ENCODE peak calls at places on chromosomes 16 and 17, in eight cellular contexts. One of them, this sample, is unnamed.

GRCh38 chr17:51046527-51047384 is 73.9 kb downstream of the SPAG9 start:
- DNase-seq in psoas muscle: peak; percentile 38
- DNase-seq in AG04450: peak; percentile 44
- DNase-seq in adrenal gland: peak; percentile 87
- DNase-seq in cardiac muscle cell: peak; percentile 92
- DNase-seq in thoracic aorta: no peak
- DNase-seq in body of pancreas: peak; percentile 76
- DNase-seq in tibial artery: peak; percentile 31
- DNase-seq in this sample: peak; percentile 76

GRCh38 chr17:19457830-19458271 is 46.8 kb downstream of the RNF112 start:
- DNase-seq in psoas muscle: no peak
- DNase-seq in cardiac muscle cell: no peak
- DNase-seq in tibial artery: no peak
- DNase-seq in body of pancreas: no peak
- DNase-seq in adrenal gland: no peak
- DNase-seq in AG04450: no peak
- DNase-seq in thoracic aorta: no peak
- DNase-seq in this sample: no peak

GRCh38 chr17:74851612-74852236 is 8.0 kb downstream of the GRIN2C start:
- DNase-seq in cardiac muscle cell: no peak
- DNase-seq in psoas muscle: no peak
- DNase-seq in tibial artery: no peak
- DNase-seq in thoracic aorta: no peak
- DNase-seq in body of pancreas: no peak
- DNase-seq in adrenal gland: no peak
- DNase-seq in AG04450: no peak
- DNase-seq in this sample: no peak

GRCh38 chr17:40910441-40910841 is 25.4 kb upstream of the KRT20 start:
- DNase-seq in tibial artery: no peak
- DNase-seq in adrenal gland: no peak
- DNase-seq in AG04450: no peak
- DNase-seq in psoas muscle: no peak
- DNase-seq in cardiac muscle cell: no peak
- DNase-seq in body of pancreas: no peak
- DNase-seq in thoracic aorta: no peak
- DNase-seq in this sample: no peak

GRCh38 chr17:3892095-3892998 is 506 bp downstream of the CAMKK1 start:
- DNase-seq in body of pancreas: peak; percentile 83
- DNase-seq in AG04450: no peak
- DNase-seq in cardiac muscle cell: peak; percentile 66
- DNase-seq in tibial artery: peak; percentile 93
- DNase-seq in adrenal gland: peak; percentile 95
- DNase-seq in psoas muscle: peak; percentile 84
- DNase-seq in thoracic aorta: peak; percentile 59
- DNase-seq in this sample: peak; percentile 80

GRCh38 chr17:30391534-30391933 is 12.8 kb downstream of the CPD start:
- DNase-seq in thoracic aorta: no peak
- DNase-seq in adrenal gland: no peak
- DNase-seq in AG04450: no peak
- DNase-seq in body of pancreas: no peak
- DNase-seq in tibial artery: no peak
- DNase-seq in cardiac muscle cell: no peak
- DNase-seq in psoas muscle: no peak
- DNase-seq in this sample: no peak

GRCh38 chr17:76585649-76586593 is at the start of gene ST6GALNAC2:
- DNase-seq in thoracic aorta: no peak
- DNase-seq in AG04450: no peak
- DNase-seq in psoas muscle: peak; percentile 73
- DNase-seq in tibial artery: peak; percentile 41
- DNase-seq in body of pancreas: peak; percentile 78
- DNase-seq in cardiac muscle cell: peak; percentile 84
- DNase-seq in adrenal gland: peak; percentile 73
- DNase-seq in this sample: peak; percentile 69

GRCh38 chr17:45367216-45367615 is 50.4 kb upstream of the MAP3K14 start:
- DNase-seq in cardiac muscle cell: no peak
- DNase-seq in tibial artery: no peak
- DNase-seq in thoracic aorta: no peak
- DNase-seq in body of pancreas: no peak
- DNase-seq in AG04450: no peak
- DNase-seq in psoas muscle: no peak
- DNase-seq in adrenal gland: peak; percentile 5
- DNase-seq in this sample: no peak

GRCh38 chr17:29111816-29112499 is 68.2 kb downstream of the MYO18A start:
- DNase-seq in psoas muscle: peak; percentile 77
- DNase-seq in thoracic aorta: no peak
- DNase-seq in body of pancreas: peak; percentile 78
- DNase-seq in cardiac muscle cell: peak; percentile 72
- DNase-seq in tibial artery: peak; percentile 43
- DNase-seq in AG04450: no peak
- DNase-seq in adrenal gland: peak; percentile 67
- DNase-seq in this sample: peak; percentile 81

GRCh38 chr16:81190667-81191066 is 47.8 kb upstream of the BCO1 start:
- DNase-seq in psoas muscle: no peak
- DNase-seq in AG04450: peak; percentile 10
- DNase-seq in cardiac muscle cell: no peak
- DNase-seq in body of pancreas: no peak
- DNase-seq in adrenal gland: no peak
- DNase-seq in thoracic aorta: no peak
- DNase-seq in tibial artery: no peak
- DNase-seq in this sample: no peak

GRCh38 chr16:70685061-70685937 is 554 bp downstream of the MTSS2 start:
- DNase-seq in tibial artery: no peak
- DNase-seq in AG04450: no peak
- DNase-seq in body of pancreas: no peak
- DNase-seq in thoracic aorta: no peak
- DNase-seq in adrenal gland: no peak
- DNase-seq in cardiac muscle cell: peak; percentile 47
- DNase-seq in psoas muscle: peak; percentile 37
- DNase-seq in this sample: no peak

GRCh38 chr16:53207810-53208752 is 153.3 kb downstream of the CHD9 start:
- DNase-seq in adrenal gland: peak; percentile 71
- DNase-seq in AG04450: peak; percentile 46
- DNase-seq in thoracic aorta: no peak
- DNase-seq in psoas muscle: no peak
- DNase-seq in tibial artery: peak; percentile 38
- DNase-seq in body of pancreas: peak; percentile 60
- DNase-seq in cardiac muscle cell: peak; percentile 89
- DNase-seq in this sample: peak; percentile 64

GRCh38 chr16:54326266-54326662 is 39.7 kb upstream of the IRX3 start:
- DNase-seq in cardiac muscle cell: no peak
- DNase-seq in psoas muscle: no peak
- DNase-seq in body of pancreas: peak; percentile 3
- DNase-seq in thoracic aorta: no peak
- DNase-seq in tibial artery: peak; percentile 24
- DNase-seq in adrenal gland: no peak
- DNase-seq in AG04450: no peak
- DNase-seq in this sample: no peak

GRCh38 chr17:78400581-78401240 is 22.3 kb downstream of the PGS1 start:
- DNase-seq in AG04450: no peak
- DNase-seq in tibial artery: no peak
- DNase-seq in cardiac muscle cell: no peak
- DNase-seq in adrenal gland: no peak
- DNase-seq in body of pancreas: no peak
- DNase-seq in thoracic aorta: no peak
- DNase-seq in psoas muscle: no peak
- DNase-seq in this sample: no peak

GRCh38 chr17:49822829-49823228 is 25.0 kb downstream of the TAC4 start:
- DNase-seq in AG04450: peak; percentile 36
- DNase-seq in psoas muscle: peak; percentile 60
- DNase-seq in thoracic aorta: no peak
- DNase-seq in cardiac muscle cell: no peak
- DNase-seq in adrenal gland: no peak
- DNase-seq in tibial artery: peak; percentile 60
- DNase-seq in body of pancreas: no peak
- DNase-seq in this sample: peak; percentile 46

GRCh38 chr17:35438433-35438832 is 6.1 kb upstream of the SLFN12 start:
- DNase-seq in AG04450: no peak
- DNase-seq in psoas muscle: no peak
- DNase-seq in body of pancreas: no peak
- DNase-seq in cardiac muscle cell: no peak
- DNase-seq in adrenal gland: no peak
- DNase-seq in tibial artery: no peak
- DNase-seq in thoracic aorta: no peak
- DNase-seq in this sample: no peak

GRCh38 chr17:18229771-18230170 is 4.3 kb downstream of the LLGL1 start:
- DNase-seq in thoracic aorta: no peak
- DNase-seq in AG04450: no peak
- DNase-seq in body of pancreas: no peak
- DNase-seq in psoas muscle: no peak
- DNase-seq in cardiac muscle cell: no peak
- DNase-seq in adrenal gland: no peak
- DNase-seq in tibial artery: no peak
- DNase-seq in this sample: no peak

GRCh38 chr17:57357392-57357784 is 101.1 kb downstream of the MSI2 start:
- DNase-seq in tibial artery: no peak
- DNase-seq in thoracic aorta: no peak
- DNase-seq in body of pancreas: peak; percentile 90
- DNase-seq in AG04450: no peak
- DNase-seq in cardiac muscle cell: peak; percentile 27
- DNase-seq in psoas muscle: peak; percentile 51
- DNase-seq in adrenal gland: peak; percentile 94
- DNase-seq in this sample: peak; percentile 81

GRCh38 chr16:68790130-68790761 is 53.1 kb upstream of the TANGO6 start:
- DNase-seq in adrenal gland: no peak
- DNase-seq in psoas muscle: no peak
- DNase-seq in AG04450: no peak
- DNase-seq in cardiac muscle cell: no peak
- DNase-seq in thoracic aorta: no peak
- DNase-seq in body of pancreas: peak; percentile 68
- DNase-seq in tibial artery: no peak
- DNase-seq in this sample: no peak

GRCh38 chr17:30234954-30235353 is 543 bp downstream of the SLC6A4 start:
- DNase-seq in tibial artery: no peak
- DNase-seq in body of pancreas: no peak
- DNase-seq in cardiac muscle cell: peak; percentile 88
- DNase-seq in psoas muscle: no peak
- DNase-seq in thoracic aorta: no peak
- DNase-seq in AG04450: no peak
- DNase-seq in adrenal gland: no peak
- DNase-seq in this sample: no peak

GRCh38 chr17:34382586-34383224 is 19.7 kb upstream of the CCL1 start:
- DNase-seq in tibial artery: no peak
- DNase-seq in adrenal gland: no peak
- DNase-seq in thoracic aorta: no peak
- DNase-seq in AG04450: no peak
- DNase-seq in psoas muscle: no peak
- DNase-seq in body of pancreas: no peak
- DNase-seq in cardiac muscle cell: no peak
- DNase-seq in this sample: no peak

GRCh38 chr16:65537336-65537735 is 415.5 kb upstream of the CDH11 start:
- DNase-seq in psoas muscle: no peak
- DNase-seq in body of pancreas: no peak
- DNase-seq in cardiac muscle cell: no peak
- DNase-seq in thoracic aorta: no peak
- DNase-seq in tibial artery: no peak
- DNase-seq in AG04450: no peak
- DNase-seq in adrenal gland: no peak
- DNase-seq in this sample: no peak

GRCh38 chr17:40307001-40307690 is 1.8 kb upstream of the RARA start:
- DNase-seq in tibial artery: no peak
- DNase-seq in psoas muscle: no peak
- DNase-seq in adrenal gland: no peak
- DNase-seq in thoracic aorta: no peak
- DNase-seq in body of pancreas: no peak
- DNase-seq in AG04450: no peak
- DNase-seq in cardiac muscle cell: no peak
- DNase-seq in this sample: no peak

GRCh38 chr16:88784074-88784855 is 755 bp downstream of the PIEZO1 start:
- DNase-seq in adrenal gland: peak; percentile 69
- DNase-seq in cardiac muscle cell: peak; percentile 82
- DNase-seq in thoracic aorta: no peak
- DNase-seq in tibial artery: peak; percentile 82
- DNase-seq in AG04450: no peak
- DNase-seq in psoas muscle: peak; percentile 77
- DNase-seq in body of pancreas: peak; percentile 68
- DNase-seq in this sample: peak; percentile 79

GRCh38 chr16:77183137-77183536 is 7.9 kb upstream of the MON1B start:
- DNase-seq in cardiac muscle cell: no peak
- DNase-seq in adrenal gland: no peak
- DNase-seq in body of pancreas: no peak
- DNase-seq in thoracic aorta: no peak
- DNase-seq in psoas muscle: no peak
- DNase-seq in AG04450: no peak
- DNase-seq in tibial artery: no peak
- DNase-seq in this sample: no peak

DNA sequence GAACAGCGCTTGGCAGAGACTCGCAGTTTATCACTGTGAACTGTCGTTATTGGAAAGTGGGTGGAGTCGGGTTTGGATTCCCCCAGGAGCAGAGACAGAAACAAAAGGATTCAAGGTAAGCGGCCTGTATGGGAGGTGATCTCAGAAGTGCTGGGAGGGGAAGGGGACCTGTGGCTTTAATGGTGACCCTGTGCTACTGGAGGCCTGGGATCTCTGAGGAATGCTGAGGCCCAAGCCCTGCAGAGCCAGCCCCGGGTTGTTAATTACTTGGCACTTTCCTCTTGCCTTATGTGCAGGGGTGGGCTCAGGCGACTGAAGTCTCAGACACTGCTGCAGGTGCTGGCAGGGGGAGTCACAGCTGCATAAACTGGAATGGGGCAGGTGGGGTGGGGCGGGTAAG is 27.4 kb downstream of the IRF8 start:
- DNase-seq in tibial artery: no peak
- DNase-seq in AG04450: no peak
- DNase-seq in body of pancreas: no peak
- DNase-seq in psoas muscle: no peak
- DNase-seq in adrenal gland: no peak
- DNase-seq in thoracic aorta: no peak
- DNase-seq in cardiac muscle cell: no peak
- DNase-seq in this sample: no peak
- H3K27me3 ChIP-seq in tibial artery: peaks cover 62% of the 10 kb centered on the region
- H3K27me3 ChIP-seq in AG04450: peaks cover 54% of the 10 kb centered on the region
- H3K27me3 ChIP-seq in body of pancreas: no peaks in the 10 kb centered on the region
- H3K27me3 ChIP-seq in psoas muscle: peaks cover 57% of the 10 kb centered on the region
- H3K27me3 ChIP-seq in adrenal gland: no peaks in the 10 kb centered on the region
- H3K27me3 ChIP-seq in thoracic aorta: no peaks in the 10 kb centered on the region
- H3K27me3 ChIP-seq in cardiac muscle cell: peaks cover 2% of the 10 kb centered on the region
- H3K27me3 ChIP-seq in this sample: peaks cover 67% of the 10 kb centered on the region

GRCh38 chr16:48969611-48970010 is 312.0 kb downstream of the CBLN1 start:
- DNase-seq in AG04450: no peak
- DNase-seq in body of pancreas: no peak
- DNase-seq in cardiac muscle cell: no peak
- DNase-seq in thoracic aorta: no peak
- DNase-seq in adrenal gland: no peak
- DNase-seq in psoas muscle: no peak
- DNase-seq in tibial artery: no peak
- DNase-seq in this sample: no peak
- TF ChIP-seq CTCF in AG04450: no peak
- TF ChIP-seq CTCF in body of pancreas: no peak
- TF ChIP-seq CTCF in cardiac muscle cell: no peak
- TF ChIP-seq CTCF in thoracic aorta: no peak
- TF ChIP-seq CTCF in adrenal gland: no peak
- TF ChIP-seq CTCF in psoas muscle: no peak
- TF ChIP-seq CTCF in tibial artery: no peak
- TF ChIP-seq CTCF in this sample: no peak

GRCh38 chr17:48526986-48527741 is 3.6 kb downstream of the HOXB1 start:
- DNase-seq in tibial artery: no peak
- DNase-seq in cardiac muscle cell: peak; percentile 49
- DNase-seq in body of pancreas: no peak
- DNase-seq in thoracic aorta: no peak
- DNase-seq in AG04450: no peak
- DNase-seq in psoas muscle: no peak
- DNase-seq in adrenal gland: no peak
- DNase-seq in this sample: peak; percentile 18
- H3K4me3 ChIP-seq in tibial artery: no peak overlapping the region
- H3K4me3 ChIP-seq in cardiac muscle cell: no peak overlapping the region
- H3K4me3 ChIP-seq in body of pancreas: no peak overlapping the region
- H3K4me3 ChIP-seq in thoracic aorta: no peak overlapping the region
- H3K4me3 ChIP-seq in AG04450: no peak overlapping the region
- H3K4me3 ChIP-seq in psoas muscle: peak overlapping the region; percentile 38
- H3K4me3 ChIP-seq in adrenal gland: no peak overlapping the region
- H3K4me3 ChIP-seq in this sample: no peak overlapping the region

GRCh38 chr16:3171181-3171854 is 16.7 kb upstream of the OR1F1 start:
- DNase-seq in adrenal gland: no peak
- DNase-seq in psoas muscle: no peak
- DNase-seq in cardiac muscle cell: no peak
- DNase-seq in body of pancreas: no peak
- DNase-seq in thoracic aorta: no peak
- DNase-seq in AG04450: no peak
- DNase-seq in tibial artery: no peak
- DNase-seq in this sample: no peak
- H3K27me3 ChIP-seq in adrenal gland: peaks cover 84% of the 10 kb centered on the region
- H3K27me3 ChIP-seq in psoas muscle: peaks cover 85% of the 10 kb centered on the region
- H3K27me3 ChIP-seq in cardiac muscle cell: peaks cover 96% of the 10 kb centered on the region
- H3K27me3 ChIP-seq in body of pancreas: peaks cover 4% of the 10 kb centered on the region
- H3K27me3 ChIP-seq in thoracic aorta: peaks cover 37% of the 10 kb centered on the region
- H3K27me3 ChIP-seq in AG04450: peaks cover 58% of the 10 kb centered on the region
- H3K27me3 ChIP-seq in tibial artery: peaks cover 85% of the 10 kb centered on the region
- H3K27me3 ChIP-seq in this sample: peaks cover 84% of the 10 kb centered on the region

This sample was measured in heart right ventricle.